ENCODE peak calls at places on chromosomes 1 and 21, in five cellular contexts. One of them, this sample, is unnamed.

GRCh38 chr1:19557609-19558051 is 72.3 kb upstream of the CAPZB start:
- DNase-seq in HepG2: no peak
- DNase-seq in K562: no peak
- DNase-seq in GM12878: no peak
- DNase-seq in HCT116: no peak
- DNase-seq in this sample: no peak

GRCh38 chr1:46520063-46520911 is 30.7 kb downstream of the DMBX1 start:
- DNase-seq in HepG2: peak
- DNase-seq in K562: peak
- DNase-seq in GM12878: no peak
- DNase-seq in HCT116: peak
- DNase-seq in this sample: peak

GRCh38 chr1:42962641-42963377 is 4.1 kb upstream of the SLC2A1 start:
- DNase-seq in HepG2: peak
- DNase-seq in K562: peak
- DNase-seq in GM12878: no peak
- DNase-seq in HCT116: no peak
- DNase-seq in this sample: peak

GRCh38 chr1:114218397-114219237 is 64.9 kb upstream of the SYT6 start:
- DNase-seq in HepG2: no peak
- DNase-seq in K562: no peak
- DNase-seq in GM12878: no peak
- DNase-seq in HCT116: no peak
- DNase-seq in this sample: no peak

GRCh38 chr1:95021794-95022193 is 51.0 kb downstream of the ALG14 start:
- DNase-seq in HepG2: no peak
- DNase-seq in K562: no peak
- DNase-seq in GM12878: no peak
- DNase-seq in HCT116: no peak
- DNase-seq in this sample: no peak

GRCh38 chr1:21251773-21252471 is 38.3 kb downstream of the ECE1 start:
- DNase-seq in HepG2: peak
- DNase-seq in K562: no peak
- DNase-seq in GM12878: no peak
- DNase-seq in HCT116: peak
- DNase-seq in this sample: no peak

GRCh38 chr1:83704350-83704749 is 294.6 kb downstream of the TTLL7 start:
- DNase-seq in HepG2: no peak
- DNase-seq in K562: no peak
- DNase-seq in GM12878: no peak
- DNase-seq in HCT116: no peak
- DNase-seq in this sample: peak

GRCh38 chr1:215842905-215843304 is 275.8 kb downstream of the KCTD3 start:
- DNase-seq in HepG2: no peak
- DNase-seq in K562: no peak
- DNase-seq in GM12878: no peak
- DNase-seq in HCT116: no peak
- DNase-seq in this sample: no peak

GRCh38 chr1:94755675-94756074 is 64.5 kb upstream of the SLC44A3 start:
- DNase-seq in HepG2: peak
- DNase-seq in K562: peak
- DNase-seq in GM12878: no peak
- DNase-seq in HCT116: no peak
- DNase-seq in this sample: no peak

GRCh38 chr1:214464303-214465287 is 86.8 kb downstream of the PTPN14 start:
- DNase-seq in HepG2: no peak
- DNase-seq in K562: peak
- DNase-seq in GM12878: no peak
- DNase-seq in HCT116: no peak
- DNase-seq in this sample: no peak

GRCh38 chr1:200409203-200409760 is 554 bp downstream of the ZNF281 start:
- DNase-seq in HepG2: no peak
- DNase-seq in K562: peak
- DNase-seq in GM12878: no peak
- DNase-seq in HCT116: no peak
- DNase-seq in this sample: peak

GRCh38 chr1:27137022-27137542 is 17.8 kb downstream of the SLC9A1 start:
- DNase-seq in HepG2: no peak
- DNase-seq in K562: peak
- DNase-seq in GM12878: no peak
- DNase-seq in HCT116: no peak
- DNase-seq in this sample: peak

GRCh38 chr1:201591348-201591747 is 52.4 kb downstream of the NAV1 start:
- DNase-seq in HepG2: no peak
- DNase-seq in K562: no peak
- DNase-seq in GM12878: no peak
- DNase-seq in HCT116: no peak
- DNase-seq in this sample: peak

GRCh38 chr21:43367296-43367695 is 59.6 kb downstream of the SIK1 start:
- DNase-seq in HepG2: no peak
- DNase-seq in K562: no peak
- DNase-seq in GM12878: no peak
- DNase-seq in HCT116: no peak
- DNase-seq in this sample: no peak

GRCh38 chr1:112393634-112393976 is 2.4 kb upstream of the CTTNBP2NL start:
- DNase-seq in HepG2: no peak
- DNase-seq in K562: no peak
- DNase-seq in GM12878: no peak
- DNase-seq in HCT116: no peak
- DNase-seq in this sample: no peak

GRCh38 chr1:115833806-115834205 is 7.1 kb downstream of the NHLH2 start:
- DNase-seq in HepG2: no peak
- DNase-seq in K562: no peak
- DNase-seq in GM12878: no peak
- DNase-seq in HCT116: no peak
- DNase-seq in this sample: peak
- TF ChIP-seq EZH2 in HepG2: no peak
- TF ChIP-seq EZH2 in K562: no peak
- TF ChIP-seq EZH2 in GM12878: no peak
- TF ChIP-seq EZH2 in HCT116: no peak
- TF ChIP-seq EZH2 in this sample: no peak

GRCh38 chr21:34706337-34706736 is 37.5 kb downstream of the CLIC6 start:
- DNase-seq in HepG2: no peak
- DNase-seq in K562: no peak
- DNase-seq in GM12878: no peak
- DNase-seq in HCT116: no peak
- DNase-seq in this sample: no peak

GRCh38 chr21:34705032-34705431 is 36.2 kb downstream of the CLIC6 start:
- DNase-seq in HepG2: no peak
- DNase-seq in K562: no peak
- DNase-seq in GM12878: no peak
- DNase-seq in HCT116: no peak
- DNase-seq in this sample: no peak

GRCh38 chr21:34704119-34704518 is 35.3 kb downstream of the CLIC6 start:
- DNase-seq in HepG2: no peak
- DNase-seq in K562: no peak
- DNase-seq in GM12878: no peak
- DNase-seq in HCT116: no peak
- DNase-seq in this sample: no peak

GRCh38 chr21:34703566-34703965 is 34.8 kb downstream of the CLIC6 start:
- DNase-seq in HepG2: no peak
- DNase-seq in K562: no peak
- DNase-seq in GM12878: no peak
- DNase-seq in HCT116: no peak
- DNase-seq in this sample: no peak

GRCh38 chr21:34707876-34708325 is 39.1 kb downstream of the CLIC6 start:
- DNase-seq in HepG2: no peak
- DNase-seq in K562: no peak
- DNase-seq in GM12878: peak
- DNase-seq in HCT116: no peak
- DNase-seq in this sample: no peak
- TF ChIP-seq REST in HepG2: no peak
- TF ChIP-seq REST in K562: no peak
- TF ChIP-seq REST in GM12878: no peak
- TF ChIP-seq REST in HCT116: no peak
- TF ChIP-seq REST in this sample: no peak

DNA sequence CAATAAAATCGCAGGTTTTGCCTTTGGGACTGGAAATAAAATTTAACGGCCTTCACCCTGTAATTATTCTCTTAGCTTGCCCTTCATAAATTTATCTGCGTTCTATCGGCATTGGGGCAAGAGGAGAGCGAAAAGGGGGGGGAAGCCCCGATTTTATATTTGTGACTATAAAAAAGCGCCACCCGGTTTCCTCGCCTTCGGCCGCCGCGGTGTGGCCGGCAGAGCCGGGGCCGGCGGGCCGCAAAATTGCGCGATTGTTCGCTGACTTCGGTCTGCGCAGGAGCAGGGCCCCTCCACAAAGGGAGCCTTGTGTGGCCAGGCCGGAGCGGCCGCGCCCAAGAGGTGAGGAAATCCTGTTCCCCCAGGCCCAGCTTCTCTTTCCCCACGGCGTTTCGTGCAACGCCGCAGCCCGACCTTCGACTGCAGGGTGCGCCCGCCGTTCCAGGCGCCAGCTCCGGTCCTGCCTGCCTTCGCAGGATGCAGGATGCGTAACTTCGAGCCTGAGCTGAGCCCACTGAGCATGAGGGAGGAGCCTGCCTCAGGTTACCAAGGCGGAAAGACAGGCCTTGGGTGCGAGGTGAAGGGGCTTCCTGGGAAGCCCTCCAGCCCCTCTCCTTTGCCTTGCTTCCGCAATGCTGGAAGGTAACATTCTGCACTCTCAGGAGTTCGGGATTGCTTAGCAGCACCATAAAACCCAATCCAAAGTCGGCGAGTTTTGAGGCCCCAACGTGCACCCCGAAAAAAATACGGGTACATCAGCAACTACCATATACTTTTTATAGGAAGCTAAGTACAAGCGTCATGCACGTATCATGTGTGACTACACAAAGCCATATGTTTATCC is 4.9 kb upstream of the TBX15 start:
- DNase-seq in HepG2: no peak
- DNase-seq in K562: no peak
- DNase-seq in GM12878: no peak
- DNase-seq in HCT116: no peak
- DNase-seq in this sample: peak
- TF ChIP-seq EZH2 in HepG2: no peak
- TF ChIP-seq EZH2 in K562: no peak
- TF ChIP-seq EZH2 in GM12878: no peak
- TF ChIP-seq EZH2 in HCT116: no peak
- TF ChIP-seq EZH2 in this sample: peak

DNA sequence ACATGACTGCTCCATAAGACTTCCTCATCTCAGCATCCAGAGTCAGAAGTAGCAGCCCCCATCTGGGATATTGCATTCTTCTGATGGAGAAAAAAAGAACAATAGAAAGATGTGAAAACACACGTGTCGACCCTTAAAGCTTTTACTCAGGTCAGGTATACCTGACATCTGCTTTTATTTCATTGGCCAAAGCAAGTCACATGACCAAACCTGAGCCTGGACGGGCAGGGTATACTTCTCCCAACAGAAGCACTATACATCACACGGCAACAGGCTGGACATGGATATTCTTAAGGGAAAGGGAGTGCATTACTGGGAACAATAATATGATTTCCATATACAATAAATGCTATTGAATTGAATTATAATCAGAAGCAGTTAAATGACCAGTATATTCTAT is 243.3 kb downstream of the LMO4 start:
- DNase-seq in HepG2: no peak
- DNase-seq in K562: peak
- DNase-seq in GM12878: no peak
- DNase-seq in HCT116: no peak
- DNase-seq in this sample: no peak
- TF ChIP-seq REST in HepG2: no peak
- TF ChIP-seq REST in K562: no peak
- TF ChIP-seq REST in GM12878: no peak
- TF ChIP-seq REST in HCT116: no peak
- TF ChIP-seq REST in this sample: no peak

GRCh38 chr1:59928996-59929395 is 2.4 kb upstream of the CYP2J2 start:
- DNase-seq in HepG2: no peak
- DNase-seq in K562: no peak
- DNase-seq in GM12878: no peak
- DNase-seq in HCT116: no peak
- DNase-seq in this sample: no peak

GRCh38 chr1:59924653-59925052 is 1.9 kb downstream of the CYP2J2 start:
- DNase-seq in HepG2: no peak
- DNase-seq in K562: no peak
- DNase-seq in GM12878: no peak
- DNase-seq in HCT116: no peak
- DNase-seq in this sample: no peak

DNA sequence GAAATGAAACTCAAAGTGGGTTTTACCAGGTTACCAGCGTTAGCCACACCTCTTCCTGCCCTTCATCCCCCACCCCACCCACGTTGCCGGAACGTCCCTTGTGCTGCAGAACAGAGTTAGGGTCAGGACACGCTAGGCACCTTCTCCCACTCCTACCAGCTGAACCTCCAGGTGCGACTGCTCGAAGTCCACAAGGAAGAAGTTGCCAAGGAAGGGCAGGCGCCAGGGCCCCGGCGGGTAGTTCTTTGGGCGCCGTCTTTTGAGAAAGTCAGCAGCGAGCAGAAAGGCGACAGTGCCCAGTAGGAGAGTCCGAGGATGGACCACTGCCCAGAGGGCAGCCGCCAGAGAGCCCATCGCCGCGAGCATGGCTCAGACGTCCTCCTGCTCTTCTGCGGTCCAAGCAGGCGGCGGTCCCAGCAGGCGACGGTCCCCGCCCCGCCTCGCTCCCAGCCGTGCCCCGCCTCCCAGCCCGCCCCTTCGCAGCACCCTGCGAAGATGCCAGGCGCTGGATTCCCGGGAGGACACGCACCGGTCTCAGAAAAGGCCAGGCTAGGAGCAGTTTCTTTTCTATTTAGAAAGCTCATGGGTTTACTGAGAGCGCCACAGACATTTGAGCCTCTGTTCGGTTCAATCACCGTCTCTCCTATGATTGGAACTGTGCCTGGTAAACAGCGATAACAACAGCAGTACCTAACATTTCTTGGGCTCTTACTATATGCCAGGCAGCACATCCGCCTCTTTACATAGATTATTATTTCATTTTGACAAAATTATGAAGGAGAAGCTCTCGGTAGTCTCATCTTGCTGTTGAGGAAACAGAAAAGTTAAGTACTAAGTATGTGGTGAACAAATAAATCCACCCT is at the start of gene CYP2J2:
- DNase-seq in HepG2: no peak
- DNase-seq in K562: no peak
- DNase-seq in GM12878: peak
- DNase-seq in HCT116: peak
- DNase-seq in this sample: peak
- TF ChIP-seq EZH2 in HepG2: no peak
- TF ChIP-seq EZH2 in K562: no peak
- TF ChIP-seq EZH2 in GM12878: no peak
- TF ChIP-seq EZH2 in HCT116: no peak
- TF ChIP-seq EZH2 in this sample: no peak